ENCODE peak calls at places on chromosomes 12 and 14, in six cellular contexts. B is natural killer cell treated with Interleukin-12 subunit alpha and Interleukin-12 subunit beta and Interleukin-15 and Interleukin-18, amount 100 ng/mL, for 72 hours; Z is OCI-LY7; G is stimulated activated CD8-positive, alpha-beta memory T cell treated with anti-CD3 and anti-CD28 coated beads, Interleukin-7, amount 100 ng/mL, for 1 hour; N is NT2/D1; D is uterus. O is an unnamed sample.

GRCh38 chr14:66944872-66945271 is 244.4 kb upstream of the GARIN2 start:
- DNase-seq in B (no peak), Z (peak), G (no peak), N (no peak), D (no peak), O (no peak)

GRCh38 chr14:85308531-85309300 is 221.2 kb upstream of the FLRT2 start:
- DNase-seq in B (no peak), Z (no peak), G (no peak), N (no peak), D (no peak), O (no peak)

GRCh38 chr14:24162083-24162482 is 1.0 kb downstream of the IRF9 start:
- DNase-seq in B (no peak), Z (no peak), G (no peak), N (no peak), D (no peak), O (no peak)

GRCh38 chr12:115623764-115624334 is 653.6 kb downstream of the MED13L start:
- DNase-seq in B (no peak), Z (no peak), G (no peak), N (peak), D (no peak), O (no peak)

GRCh38 chr12:39431797-39432196 is 11.1 kb downstream of the KIF21A start:
- DNase-seq in B (no peak), Z (no peak), G (no peak), N (no peak), D (no peak), O (no peak)

GRCh38 chr12:106138646-106139421 is at the start of gene NUAK1:
- DNase-seq in B (no peak), Z (no peak), G (no peak), N (peak), D (peak), O (peak)

GRCh38 chr14:61838661-61839060 is 76.4 kb downstream of the SNAPC1 start:
- DNase-seq in B (no peak), Z (no peak), G (no peak), N (no peak), D (no peak), O (no peak)

GRCh38 chr12:115325858-115326257 is 641.9 kb upstream of the TBX3 start:
- DNase-seq in B (no peak), Z (no peak), G (no peak), N (no peak), D (no peak), O (no peak)

GRCh38 chr12:85283560-85283959 is 3.5 kb downstream of the ALX1 start:
- DNase-seq in B (no peak), Z (no peak), G (no peak), N (no peak), D (no peak), O (no peak)

GRCh38 chr12:87383705-87384104 is 645.5 kb downstream of the C12orf50 start:
- DNase-seq in B (no peak), Z (no peak), G (no peak), N (no peak), D (no peak), O (no peak)

GRCh38 chr12:75042125-75042524 is 167.5 kb downstream of the KCNC2 start:
- DNase-seq in B (no peak), Z (no peak), G (no peak), N (no peak), D (no peak), O (no peak)

GRCh38 chr12:96371787-96372699 is 28.2 kb downstream of the CDK17 start:
- DNase-seq in B (no peak), Z (no peak), G (no peak), N (no peak), D (no peak), O (no peak)

GRCh38 chr12:13435535-13435934 is 239.0 kb downstream of the EMP1 start:
- DNase-seq in B (no peak), Z (no peak), G (no peak), N (peak), D (no peak), O (no peak)

GRCh38 chr14:87049886-87050820 is 942.8 kb downstream of the GALC start:
- DNase-seq in B (no peak), Z (peak), G (no peak), N (peak), D (no peak), O (no peak)

GRCh38 chr12:76284816-76285750 is 63.1 kb downstream of the BBS10 start:
- DNase-seq in B (no peak), Z (no peak), G (no peak), N (no peak), D (no peak), O (no peak)

GRCh38 chr14:56650977-56651376 is 71.4 kb downstream of the TMEM260 start:
- DNase-seq in B (no peak), Z (no peak), G (no peak), N (no peak), D (no peak), O (no peak)

GRCh38 chr14:65412881-65413738 is 580 bp downstream of the FUT8 start:
- DNase-seq in B (no peak), Z (peak), G (peak), N (peak), D (peak), O (peak)

GRCh38 chr14:77014004-77014604 is 14.4 kb downstream of the IRF2BPL start:
- DNase-seq in B (no peak), Z (no peak), G (no peak), N (no peak), D (peak), O (no peak)

GRCh38 chr14:51967521-51967920 is 21.8 kb upstream of the RTRAF start:
- DNase-seq in B (no peak), Z (no peak), G (no peak), N (no peak), D (no peak), O (no peak)

GRCh38 chr12:94643585-94643984 is 6.8 kb downstream of the TMCC3 start:
- DNase-seq in B (no peak), Z (no peak), G (no peak), N (no peak), D (no peak), O (no peak)

GRCh38 chr12:117518594-117519270 is 157.3 kb upstream of the NOS1 start:
- DNase-seq in B (no peak), Z (no peak), G (no peak), N (no peak), D (no peak), O (no peak)

GRCh38 chr12:94147991-94148840 is at the start of gene PLXNC1:
- DNase-seq in B (peak), Z (peak), G (peak), N (no peak), D (peak), O (no peak)

GRCh38 chr12:59131462-59131861 is 211.2 kb upstream of the LRIG3 start:
- DNase-seq in B (no peak), Z (no peak), G (no peak), N (peak), D (no peak), O (no peak)

GRCh38 chr12:108833757-108834472 is 23.5 kb downstream of the SSH1 start:
- DNase-seq in B (no peak), Z (no peak), G (no peak), N (no peak), D (peak), O (no peak)

GRCh38 chr14:35050652-35051051 is 4.6 kb downstream of the FAM177A1 start:
- DNase-seq in B (no peak), Z (no peak), G (no peak), N (no peak), D (no peak), O (no peak)

GRCh38 chr14:28703482-28703881 is 63.1 kb upstream of the FOXG1 start:
- DNase-seq in B (no peak), Z (no peak), G (no peak), N (no peak), D (no peak), O (no peak)